ENCODE peak calls at places on chromosomes 2 and 18, in five cellular contexts. One of them, this sample, is unnamed.

GRCh38 chr2:45968946-45969584 is 317.6 kb downstream of the PRKCE start:
- DNase-seq in H1: no peak
- DNase-seq in SK-N-SH: no peak
- DNase-seq in HepG2: no peak
- DNase-seq in GM12891: no peak
- DNase-seq in this sample: no peak

GRCh38 chr2:215404357-215404719 is 31.5 kb downstream of the FN1 start:
- DNase-seq in SK-N-SH: no peak
- DNase-seq in HepG2: no peak
- DNase-seq in H1: no peak
- DNase-seq in GM12891: no peak
- DNase-seq in this sample: no peak

GRCh38 chr18:11497585-11497984 is 111.8 kb upstream of the SLC35G4 start:
- DNase-seq in HepG2: peak; percentile 61
- DNase-seq in H1: no peak
- DNase-seq in SK-N-SH: no peak
- DNase-seq in GM12891: no peak
- DNase-seq in this sample: no peak

GRCh38 chr2:9752441-9753275 is 90.6 kb upstream of the TAF1B start:
- DNase-seq in SK-N-SH: no peak
- DNase-seq in GM12891: no peak
- DNase-seq in HepG2: peak; percentile 23
- DNase-seq in H1: no peak
- DNase-seq in this sample: no peak

GRCh38 chr2:225584821-225585220 is 185.3 kb downstream of the NYAP2 start:
- DNase-seq in GM12891: no peak
- DNase-seq in HepG2: no peak
- DNase-seq in SK-N-SH: peak; percentile 53
- DNase-seq in H1: no peak
- DNase-seq in this sample: no peak

GRCh38 chr2:4992226-4992625 is 700.0 kb upstream of the SOX11 start:
- DNase-seq in SK-N-SH: peak; percentile 41
- DNase-seq in GM12891: no peak
- DNase-seq in HepG2: no peak
- DNase-seq in H1: no peak
- DNase-seq in this sample: no peak

GRCh38 chr2:230627806-230628724 is 84.6 kb upstream of the CAB39 start:
- DNase-seq in H1: no peak
- DNase-seq in GM12891: no peak
- DNase-seq in HepG2: peak; percentile 44
- DNase-seq in SK-N-SH: no peak
- DNase-seq in this sample: no peak

GRCh38 chr2:106866636-106867035 is 19.3 kb downstream of the ST6GAL2 start:
- DNase-seq in HepG2: no peak
- DNase-seq in SK-N-SH: no peak
- DNase-seq in GM12891: no peak
- DNase-seq in H1: no peak
- DNase-seq in this sample: no peak

GRCh38 chr2:107112561-107112960 is 226.6 kb upstream of the ST6GAL2 start:
- DNase-seq in H1: no peak
- DNase-seq in SK-N-SH: no peak
- DNase-seq in HepG2: no peak
- DNase-seq in GM12891: no peak
- DNase-seq in this sample: no peak

GRCh38 chr2:201116115-201116958 is at the start of gene CFLAR:
- DNase-seq in H1: no peak
- DNase-seq in HepG2: peak; percentile 94
- DNase-seq in GM12891: peak; percentile 63
- DNase-seq in SK-N-SH: peak; percentile 84
- DNase-seq in this sample: peak; percentile 63

GRCh38 chr2:210475726-210476125 is 833 bp downstream of the LANCL1 start:
- DNase-seq in GM12891: no peak
- DNase-seq in H1: no peak
- DNase-seq in HepG2: no peak
- DNase-seq in SK-N-SH: peak; percentile 22
- DNase-seq in this sample: no peak

GRCh38 chr2:32864761-32865160 is 82.0 kb upstream of the LTBP1 start:
- DNase-seq in HepG2: no peak
- DNase-seq in H1: no peak
- DNase-seq in GM12891: no peak
- DNase-seq in SK-N-SH: no peak
- DNase-seq in this sample: no peak

GRCh38 chr2:32864337-32864736 is 82.4 kb upstream of the LTBP1 start:
- DNase-seq in GM12891: no peak
- DNase-seq in SK-N-SH: no peak
- DNase-seq in HepG2: no peak
- DNase-seq in H1: no peak
- DNase-seq in this sample: no peak

GRCh38 chr2:32863326-32863725 is 83.4 kb upstream of the LTBP1 start:
- DNase-seq in HepG2: no peak
- DNase-seq in H1: no peak
- DNase-seq in SK-N-SH: no peak
- DNase-seq in GM12891: no peak
- DNase-seq in this sample: no peak

GRCh38 chr2:32863803-32864202 is 83.0 kb upstream of the LTBP1 start:
- DNase-seq in HepG2: no peak
- DNase-seq in H1: no peak
- DNase-seq in SK-N-SH: no peak
- DNase-seq in GM12891: no peak
- DNase-seq in this sample: no peak

GRCh38 chr2:32865399-32866068 is 81.2 kb upstream of the LTBP1 start:
- DNase-seq in GM12891: no peak
- DNase-seq in SK-N-SH: no peak
- DNase-seq in HepG2: no peak
- DNase-seq in H1: no peak
- DNase-seq in this sample: no peak
- TF ChIP-seq POLR2AphosphoS5 in GM12891: no peak
- TF ChIP-seq POLR2AphosphoS5 in SK-N-SH: peak; percentile 54
- TF ChIP-seq POLR2AphosphoS5 in HepG2: no peak
- TF ChIP-seq POLR2AphosphoS5 in H1: no peak
- TF ChIP-seq POLR2AphosphoS5 in this sample: no peak

DNA sequence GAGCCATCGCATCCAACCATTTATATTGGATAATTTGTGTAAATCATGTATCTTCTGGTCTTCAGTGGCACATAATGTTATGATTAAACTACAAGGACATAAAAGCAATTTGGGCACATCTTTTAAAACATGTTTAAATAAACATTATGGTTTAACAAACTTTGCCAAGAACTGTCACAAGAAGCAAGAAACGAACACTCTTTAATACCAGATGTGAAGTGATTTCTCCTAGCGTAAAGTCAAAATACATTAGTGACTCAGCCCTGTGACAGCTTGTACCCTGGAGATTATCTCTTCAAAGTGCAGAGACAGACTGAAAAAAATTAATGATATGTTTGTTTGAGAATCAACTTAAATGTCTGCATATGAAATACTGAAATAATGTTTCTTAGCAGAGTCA is 39.9 kb downstream of the DSEL start:
- DNase-seq in HepG2: no peak
- DNase-seq in SK-N-SH: no peak
- DNase-seq in H1: no peak
- DNase-seq in GM12891: no peak
- DNase-seq in this sample: no peak
- TF ChIP-seq TAF1 in HepG2: no peak
- TF ChIP-seq TAF1 in SK-N-SH: no peak
- TF ChIP-seq TAF1 in H1: no peak
- TF ChIP-seq TAF1 in GM12891: no peak
- TF ChIP-seq TAF1 in this sample: no peak

DNA sequence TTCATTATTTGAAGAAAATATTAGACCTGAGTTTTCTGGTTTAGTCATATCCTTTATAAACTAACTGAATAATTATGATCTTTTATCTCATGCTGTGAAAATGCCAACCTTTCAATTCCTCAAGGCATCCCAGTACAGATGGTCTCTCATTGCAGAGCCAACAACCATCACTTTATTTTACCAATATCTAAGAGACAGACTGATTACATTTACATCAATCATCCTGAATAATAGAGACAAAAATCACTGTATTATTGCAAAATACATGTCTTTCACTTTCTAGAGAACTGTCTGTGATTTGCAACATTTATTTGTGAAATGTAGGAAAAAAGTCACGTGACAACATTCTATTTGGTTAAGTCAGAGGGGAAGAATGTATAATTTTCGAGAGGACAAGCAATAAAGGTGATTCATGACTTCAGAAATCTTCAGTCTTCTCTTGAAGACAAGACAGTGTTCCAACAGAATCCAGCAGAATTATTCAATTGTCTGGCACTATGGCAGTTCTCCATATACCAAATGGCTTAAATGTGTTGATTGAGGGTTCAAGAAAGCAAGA is 503.6 kb upstream of the SYT4 start:
- DNase-seq in H1: no peak
- DNase-seq in HepG2: no peak
- DNase-seq in GM12891: no peak
- DNase-seq in SK-N-SH: no peak
- DNase-seq in this sample: no peak
- TF ChIP-seq POLR2AphosphoS5 in H1: no peak
- TF ChIP-seq POLR2AphosphoS5 in HepG2: no peak
- TF ChIP-seq POLR2AphosphoS5 in GM12891: no peak
- TF ChIP-seq POLR2AphosphoS5 in SK-N-SH: no peak
- TF ChIP-seq POLR2AphosphoS5 in this sample: no peak

DNA sequence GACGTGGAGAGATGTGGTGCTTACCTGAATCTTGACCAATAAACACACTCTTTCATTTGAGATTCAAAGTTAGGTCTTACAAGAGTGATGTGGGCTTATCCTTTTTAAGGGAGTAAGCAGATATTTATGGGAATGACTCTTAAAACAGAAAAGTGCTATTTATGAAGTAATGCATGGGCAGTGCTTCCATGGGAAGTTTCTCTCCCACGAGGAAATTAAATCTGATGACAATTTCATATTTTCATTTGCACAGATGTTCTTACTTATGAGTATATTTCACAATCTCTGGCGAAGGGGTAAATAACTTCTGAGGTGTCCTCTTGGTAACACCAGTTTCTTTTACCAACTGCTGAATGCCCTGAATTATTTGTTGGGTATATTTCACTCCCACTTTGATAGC is 21.0 kb downstream of the PNPT1 start:
- DNase-seq in SK-N-SH: no peak
- DNase-seq in HepG2: no peak
- DNase-seq in H1: no peak
- DNase-seq in GM12891: no peak
- DNase-seq in this sample: no peak
- TF ChIP-seq TAF1 in SK-N-SH: no peak
- TF ChIP-seq TAF1 in HepG2: no peak
- TF ChIP-seq TAF1 in H1: no peak
- TF ChIP-seq TAF1 in GM12891: no peak
- TF ChIP-seq TAF1 in this sample: no peak

GRCh38 chr2:19855528-19856431 is 46.0 kb downstream of the TTC32 start:
- DNase-seq in H1: no peak
- DNase-seq in HepG2: peak; percentile 27
- DNase-seq in SK-N-SH: no peak
- DNase-seq in GM12891: no peak
- DNase-seq in this sample: no peak
- TF ChIP-seq POLR2AphosphoS5 in H1: no peak
- TF ChIP-seq POLR2AphosphoS5 in HepG2: no peak
- TF ChIP-seq POLR2AphosphoS5 in SK-N-SH: no peak
- TF ChIP-seq POLR2AphosphoS5 in GM12891: no peak
- TF ChIP-seq POLR2AphosphoS5 in this sample: no peak

GRCh38 chr2:30561349-30561748 is 114.3 kb downstream of the LCLAT1 start:
- DNase-seq in GM12891: no peak
- DNase-seq in H1: no peak
- DNase-seq in SK-N-SH: no peak
- DNase-seq in HepG2: peak; percentile 24
- DNase-seq in this sample: no peak

GRCh38 chr2:30569991-30570390 is 122.9 kb downstream of the LCLAT1 start:
- DNase-seq in SK-N-SH: no peak
- DNase-seq in H1: no peak
- DNase-seq in HepG2: no peak
- DNase-seq in GM12891: no peak
- DNase-seq in this sample: no peak

GRCh38 chr2:30567317-30567716 is 120.3 kb downstream of the LCLAT1 start:
- DNase-seq in HepG2: no peak
- DNase-seq in SK-N-SH: no peak
- DNase-seq in H1: no peak
- DNase-seq in GM12891: no peak
- DNase-seq in this sample: no peak

GRCh38 chr2:30566675-30567074 is 119.6 kb downstream of the LCLAT1 start:
- DNase-seq in H1: no peak
- DNase-seq in GM12891: no peak
- DNase-seq in HepG2: no peak
- DNase-seq in SK-N-SH: no peak
- DNase-seq in this sample: no peak

GRCh38 chr2:30565860-30566358 is 118.9 kb downstream of the LCLAT1 start:
- DNase-seq in H1: no peak
- DNase-seq in GM12891: no peak
- DNase-seq in SK-N-SH: no peak
- DNase-seq in HepG2: no peak
- DNase-seq in this sample: no peak
- TF ChIP-seq TAF1 in H1: no peak
- TF ChIP-seq TAF1 in GM12891: no peak
- TF ChIP-seq TAF1 in SK-N-SH: no peak
- TF ChIP-seq TAF1 in HepG2: no peak
- TF ChIP-seq TAF1 in this sample: no peak

GRCh38 chr18:49094136-49094535 is 143.4 kb upstream of the SMAD7 start:
- DNase-seq in SK-N-SH: no peak
- DNase-seq in HepG2: no peak
- DNase-seq in GM12891: no peak
- DNase-seq in H1: no peak
- DNase-seq in this sample: no peak
- TF ChIP-seq POLR2AphosphoS5 in SK-N-SH: no peak
- TF ChIP-seq POLR2AphosphoS5 in HepG2: no peak
- TF ChIP-seq POLR2AphosphoS5 in GM12891: no peak
- TF ChIP-seq POLR2AphosphoS5 in H1: no peak
- TF ChIP-seq POLR2AphosphoS5 in this sample: no peak

GRCh38 chr2:84306361-84306760 is 152.7 kb downstream of the SUCLG1 start:
- DNase-seq in GM12891: no peak
- DNase-seq in HepG2: no peak
- DNase-seq in H1: no peak
- DNase-seq in SK-N-SH: no peak
- DNase-seq in this sample: no peak
- TF ChIP-seq TAF1 in GM12891: no peak
- TF ChIP-seq TAF1 in HepG2: no peak
- TF ChIP-seq TAF1 in H1: no peak
- TF ChIP-seq TAF1 in SK-N-SH: no peak
- TF ChIP-seq TAF1 in this sample: no peak

GRCh38 chr2:39503277-39503676 is 66.2 kb upstream of the MAP4K3 start:
- DNase-seq in H1: no peak
- DNase-seq in HepG2: no peak
- DNase-seq in GM12891: no peak
- DNase-seq in SK-N-SH: no peak
- DNase-seq in this sample: no peak

GRCh38 chr2:39506215-39506614 is 69.1 kb upstream of the MAP4K3 start:
- DNase-seq in GM12891: no peak
- DNase-seq in H1: no peak
- DNase-seq in HepG2: no peak
- DNase-seq in SK-N-SH: no peak
- DNase-seq in this sample: no peak

GRCh38 chr2:39501412-39501811 is 64.3 kb upstream of the MAP4K3 start:
- DNase-seq in HepG2: no peak
- DNase-seq in H1: no peak
- DNase-seq in GM12891: no peak
- DNase-seq in SK-N-SH: no peak
- DNase-seq in this sample: no peak

GRCh38 chr2:39508243-39508642 is 71.2 kb upstream of the MAP4K3 start:
- DNase-seq in H1: no peak
- DNase-seq in GM12891: no peak
- DNase-seq in SK-N-SH: no peak
- DNase-seq in HepG2: no peak
- DNase-seq in this sample: no peak

GRCh38 chr2:39504790-39505335 is 67.8 kb upstream of the MAP4K3 start:
- DNase-seq in GM12891: no peak
- DNase-seq in HepG2: peak; percentile 92
- DNase-seq in H1: no peak
- DNase-seq in SK-N-SH: no peak
- DNase-seq in this sample: no peak
- TF ChIP-seq POLR2AphosphoS5 in GM12891: no peak
- TF ChIP-seq POLR2AphosphoS5 in HepG2: no peak
- TF ChIP-seq POLR2AphosphoS5 in H1: no peak
- TF ChIP-seq POLR2AphosphoS5 in SK-N-SH: no peak
- TF ChIP-seq POLR2AphosphoS5 in this sample: no peak